ENCODE peak calls at places on chromosomes 1 and 21, in six cellular contexts. One of them, this sample, is unnamed.

GRCh38 chr1:9883585-9884449 is 26.3 kb downstream of the CTNNBIP1 start:
- DNase-seq in naive thymus-derived CD8-positive, alpha-beta T cell: no peak
- DNase-seq in NCI-H1105: no peak
- DNase-seq in uterus: no peak
- DNase-seq in A673: no peak
- DNase-seq in adipocyte: no peak
- DNase-seq in this sample: no peak

GRCh38 chr1:46595127-46595526 is 8.9 kb downstream of the MKNK1 start:
- DNase-seq in uterus: no peak
- DNase-seq in A673: no peak
- DNase-seq in NCI-H1105: no peak
- DNase-seq in adipocyte: no peak
- DNase-seq in naive thymus-derived CD8-positive, alpha-beta T cell: no peak
- DNase-seq in this sample: no peak

GRCh38 chr1:16075337-16076002 is 2.0 kb upstream of the FAM131C start:
- DNase-seq in A673: no peak
- DNase-seq in NCI-H1105: no peak
- DNase-seq in uterus: peak
- DNase-seq in adipocyte: peak
- DNase-seq in naive thymus-derived CD8-positive, alpha-beta T cell: no peak
- DNase-seq in this sample: no peak

GRCh38 chr1:201515895-201516294 is 9.0 kb upstream of the CSRP1 start:
- DNase-seq in adipocyte: no peak
- DNase-seq in A673: no peak
- DNase-seq in uterus: no peak
- DNase-seq in naive thymus-derived CD8-positive, alpha-beta T cell: no peak
- DNase-seq in NCI-H1105: no peak
- DNase-seq in this sample: no peak

GRCh38 chr1:193504920-193505319 is 318.5 kb upstream of the B3GALT2 start:
- DNase-seq in NCI-H1105: no peak
- DNase-seq in naive thymus-derived CD8-positive, alpha-beta T cell: no peak
- DNase-seq in adipocyte: no peak
- DNase-seq in A673: no peak
- DNase-seq in uterus: no peak
- DNase-seq in this sample: no peak

GRCh38 chr1:169796411-169796810 is 1.7 kb upstream of the METTL18 start:
- DNase-seq in naive thymus-derived CD8-positive, alpha-beta T cell: no peak
- DNase-seq in A673: no peak
- DNase-seq in uterus: no peak
- DNase-seq in NCI-H1105: no peak
- DNase-seq in adipocyte: no peak
- DNase-seq in this sample: no peak

GRCh38 chr21:41613421-41613998 is 105.6 kb upstream of the TMPRSS2 start:
- DNase-seq in adipocyte: no peak
- DNase-seq in uterus: no peak
- DNase-seq in NCI-H1105: no peak
- DNase-seq in naive thymus-derived CD8-positive, alpha-beta T cell: no peak
- DNase-seq in A673: no peak
- DNase-seq in this sample: no peak

GRCh38 chr1:235843458-235843857 is 23.2 kb downstream of the LYST start:
- DNase-seq in NCI-H1105: peak
- DNase-seq in A673: peak
- DNase-seq in adipocyte: peak
- DNase-seq in naive thymus-derived CD8-positive, alpha-beta T cell: peak
- DNase-seq in uterus: no peak
- DNase-seq in this sample: peak

GRCh38 chr1:109186704-109187071 is 27.0 kb upstream of the SARS1 start:
- DNase-seq in uterus: peak
- DNase-seq in naive thymus-derived CD8-positive, alpha-beta T cell: no peak
- DNase-seq in adipocyte: no peak
- DNase-seq in A673: no peak
- DNase-seq in NCI-H1105: no peak
- DNase-seq in this sample: no peak

GRCh38 chr1:22287946-22288520 is 145.1 kb upstream of the WNT4 start:
- DNase-seq in naive thymus-derived CD8-positive, alpha-beta T cell: no peak
- DNase-seq in A673: no peak
- DNase-seq in uterus: no peak
- DNase-seq in NCI-H1105: no peak
- DNase-seq in adipocyte: no peak
- DNase-seq in this sample: no peak

This sample was measured in HT-29.